ENCODE peak calls at places on chromosomes 3 and 15, in four cellular contexts. One of them, this sample, is unnamed.

GRCh38 chr3:107674371-107674770 is 151.6 kb downstream of the BBX start:
- DNase-seq in upper lobe of right lung: no peak
- DNase-seq in transverse colon: no peak
- DNase-seq in DND-41: no peak
- DNase-seq in this sample: no peak

GRCh38 chr3:133487204-133487603 is 86.3 kb upstream of the CDV3 start:
- DNase-seq in upper lobe of right lung: no peak
- DNase-seq in transverse colon: peak; percentile 79
- DNase-seq in DND-41: no peak
- DNase-seq in this sample: no peak

GRCh38 chr15:100433304-100433703 is 91.5 kb upstream of the ADAMTS17 start:
- DNase-seq in upper lobe of right lung: no peak
- DNase-seq in transverse colon: no peak
- DNase-seq in DND-41: no peak
- DNase-seq in this sample: no peak

GRCh38 chr3:78825118-78825857 is 942.5 kb downstream of the ROBO1 start:
- DNase-seq in upper lobe of right lung: no peak
- DNase-seq in transverse colon: no peak
- DNase-seq in DND-41: no peak
- DNase-seq in this sample: no peak

GRCh38 chr3:177357352-177358084 is 160.2 kb upstream of the TBL1XR1 start:
- DNase-seq in upper lobe of right lung: no peak
- DNase-seq in transverse colon: peak; percentile 64
- DNase-seq in DND-41: no peak
- DNase-seq in this sample: no peak

GRCh38 chr15:39442898-39443297 is 138.0 kb upstream of the THBS1 start:
- DNase-seq in upper lobe of right lung: no peak
- DNase-seq in transverse colon: no peak
- DNase-seq in DND-41: no peak
- DNase-seq in this sample: no peak

GRCh38 chr3:138916824-138917223 is 30.1 kb downstream of the FOXL2 start:
- DNase-seq in upper lobe of right lung: no peak
- DNase-seq in transverse colon: peak; percentile 81
- DNase-seq in DND-41: no peak
- DNase-seq in this sample: no peak

GRCh38 chr15:52496776-52497470 is 31.8 kb downstream of the MYO5A start:
- DNase-seq in upper lobe of right lung: no peak
- DNase-seq in transverse colon: no peak
- DNase-seq in DND-41: no peak
- DNase-seq in this sample: no peak

GRCh38 chr3:159856496-159857098 is 132.0 kb upstream of the IL12A start:
- DNase-seq in upper lobe of right lung: no peak
- DNase-seq in transverse colon: no peak
- DNase-seq in DND-41: no peak
- DNase-seq in this sample: no peak

GRCh38 chr3:52171577-52172261 is 17.5 kb upstream of the POC1A start:
- DNase-seq in upper lobe of right lung: no peak
- DNase-seq in transverse colon: no peak
- DNase-seq in DND-41: no peak
- DNase-seq in this sample: peak; percentile 23

GRCh38 chr3:187947927-187948682 is 202.8 kb upstream of the BCL6 start:
- DNase-seq in upper lobe of right lung: no peak
- DNase-seq in transverse colon: no peak
- DNase-seq in DND-41: no peak
- DNase-seq in this sample: no peak

GRCh38 chr3:172777901-172778300 is 27.4 kb downstream of the ECT2 start:
- DNase-seq in upper lobe of right lung: no peak
- DNase-seq in transverse colon: no peak
- DNase-seq in DND-41: no peak
- DNase-seq in this sample: no peak

GRCh38 chr15:45091161-45091560 is 22.8 kb downstream of the DUOX2 start:
- DNase-seq in upper lobe of right lung: no peak
- DNase-seq in transverse colon: no peak
- DNase-seq in DND-41: no peak
- DNase-seq in this sample: no peak

GRCh38 chr3:157075693-157076420 is 84.1 kb downstream of the CCNL1 start:
- DNase-seq in upper lobe of right lung: no peak
- DNase-seq in transverse colon: no peak
- DNase-seq in DND-41: no peak
- DNase-seq in this sample: no peak

GRCh38 chr15:87144775-87145174 is 1065.1 kb downstream of the AGBL1 start:
- DNase-seq in upper lobe of right lung: no peak
- DNase-seq in transverse colon: no peak
- DNase-seq in DND-41: no peak
- DNase-seq in this sample: no peak

GRCh38 chr3:128274837-128275236 is 121.6 kb downstream of the EEFSEC start:
- DNase-seq in upper lobe of right lung: no peak
- DNase-seq in transverse colon: no peak
- DNase-seq in DND-41: no peak
- DNase-seq in this sample: no peak

GRCh38 chr3:167394003-167394402 is 13.9 kb upstream of the ZBBX start:
- DNase-seq in upper lobe of right lung: no peak
- DNase-seq in transverse colon: no peak
- DNase-seq in DND-41: no peak
- DNase-seq in this sample: no peak

GRCh38 chr3:18062289-18063025 is 320.0 kb upstream of the TBC1D5 start:
- DNase-seq in upper lobe of right lung: no peak
- DNase-seq in transverse colon: no peak
- DNase-seq in DND-41: no peak
- DNase-seq in this sample: no peak

GRCh38 chr3:16868513-16868912 is 16.2 kb upstream of the PLCL2 start:
- DNase-seq in upper lobe of right lung: no peak
- DNase-seq in transverse colon: no peak
- DNase-seq in DND-41: no peak
- DNase-seq in this sample: no peak

GRCh38 chr15:99961011-99961441 is 227.8 kb upstream of the LYSMD4 start:
- DNase-seq in upper lobe of right lung: no peak
- DNase-seq in transverse colon: no peak
- DNase-seq in DND-41: no peak
- DNase-seq in this sample: peak; percentile 41

GRCh38 chr15:31358957-31359721 is 32.5 kb downstream of the KLF13 start:
- DNase-seq in upper lobe of right lung: peak; percentile 52
- DNase-seq in transverse colon: no peak
- DNase-seq in DND-41: no peak
- DNase-seq in this sample: no peak

GRCh38 chr3:193665370-193665989 is 72.5 kb downstream of the OPA1 start:
- DNase-seq in upper lobe of right lung: no peak
- DNase-seq in transverse colon: no peak
- DNase-seq in DND-41: no peak
- DNase-seq in this sample: no peak

GRCh38 chr15:85621096-85621495 is 173.6 kb downstream of the KLHL25 start:
- DNase-seq in upper lobe of right lung: no peak
- DNase-seq in transverse colon: no peak
- DNase-seq in DND-41: no peak
- DNase-seq in this sample: no peak

GRCh38 chr3:123287962-123288302 is 86.2 kb downstream of the SEC22A start:
- DNase-seq in upper lobe of right lung: no peak
- DNase-seq in transverse colon: no peak
- DNase-seq in DND-41: no peak
- DNase-seq in this sample: no peak

GRCh38 chr15:79094611-79095021 is 4.0 kb upstream of the RASGRF1 start:
- DNase-seq in upper lobe of right lung: no peak
- DNase-seq in transverse colon: no peak
- DNase-seq in DND-41: no peak
- DNase-seq in this sample: no peak

GRCh38 chr3:67706934-67707333 is 52.5 kb upstream of the SUCLG2 start:
- DNase-seq in upper lobe of right lung: no peak
- DNase-seq in transverse colon: no peak
- DNase-seq in DND-41: no peak
- DNase-seq in this sample: no peak

GRCh38 chr3:50885491-50885890 is 210.8 kb downstream of the DOCK3 start:
- DNase-seq in upper lobe of right lung: no peak
- DNase-seq in transverse colon: no peak
- DNase-seq in DND-41: no peak
- DNase-seq in this sample: no peak

GRCh38 chr3:82474711-82475110 is 713.3 kb upstream of the GBE1 start:
- DNase-seq in upper lobe of right lung: no peak
- DNase-seq in transverse colon: no peak
- DNase-seq in DND-41: no peak
- DNase-seq in this sample: no peak

GRCh38 chr3:158920375-158920774 is 118.5 kb downstream of the MFSD1 start:
- DNase-seq in upper lobe of right lung: no peak
- DNase-seq in transverse colon: no peak
- DNase-seq in DND-41: no peak
- DNase-seq in this sample: no peak

GRCh38 chr3:159896543-159896942 is 92.1 kb upstream of the IL12A start:
- DNase-seq in upper lobe of right lung: no peak
- DNase-seq in transverse colon: no peak
- DNase-seq in DND-41: no peak
- DNase-seq in this sample: no peak

GRCh38 chr15:49721091-49721490 is 100.2 kb downstream of the DTWD1 start:
- DNase-seq in upper lobe of right lung: no peak
- DNase-seq in transverse colon: no peak
- DNase-seq in DND-41: no peak
- DNase-seq in this sample: no peak

GRCh38 chr15:82020588-82020987 is 25.2 kb downstream of the MEX3B start:
- DNase-seq in upper lobe of right lung: no peak
- DNase-seq in transverse colon: no peak
- DNase-seq in DND-41: no peak
- DNase-seq in this sample: no peak

GRCh38 chr3:499362-499761 is 302.8 kb downstream of the CHL1 start:
- DNase-seq in upper lobe of right lung: no peak
- DNase-seq in transverse colon: no peak
- DNase-seq in DND-41: no peak
- DNase-seq in this sample: no peak

GRCh38 chr3:62277470-62277869 is 95.9 kb downstream of the FEZF2 start:
- DNase-seq in upper lobe of right lung: no peak
- DNase-seq in transverse colon: no peak
- DNase-seq in DND-41: no peak
- DNase-seq in this sample: no peak
- TF ChIP-seq CTCF in upper lobe of right lung: no peak
- TF ChIP-seq CTCF in transverse colon: no peak
- TF ChIP-seq CTCF in DND-41: no peak
- TF ChIP-seq CTCF in this sample: no peak

DNA sequence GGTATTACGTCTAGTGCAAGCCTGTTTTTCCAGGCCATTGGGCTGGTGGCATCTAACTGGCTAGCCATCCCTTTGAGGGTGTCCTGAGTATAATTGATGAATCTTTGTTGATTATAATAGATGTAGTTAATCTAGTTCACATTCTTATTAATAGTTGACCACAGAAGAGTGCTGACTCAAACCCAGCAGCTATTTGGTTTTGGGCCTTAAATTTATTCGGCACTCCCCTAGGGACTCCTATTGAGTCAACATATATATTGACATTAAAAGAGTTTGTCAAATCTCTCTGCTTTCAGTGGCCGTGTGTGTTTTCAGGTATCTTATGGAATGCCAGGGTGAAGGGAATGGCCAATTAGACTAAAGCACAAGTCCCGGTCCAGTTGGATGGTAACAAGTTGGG is 19.7 kb downstream of the ARL8B start:
- DNase-seq in upper lobe of right lung: no peak
- DNase-seq in transverse colon: no peak
- DNase-seq in DND-41: no peak
- DNase-seq in this sample: no peak
- H3K4me1 ChIP-seq in upper lobe of right lung: peaks cover 51% of the 10 kb centered on the region
- H3K4me1 ChIP-seq in transverse colon: peaks cover 26% of the 10 kb centered on the region
- H3K4me1 ChIP-seq in DND-41: peaks cover 23% of the 10 kb centered on the region
- H3K4me1 ChIP-seq in this sample: peaks cover 97% of the 10 kb centered on the region

GRCh38 chr15:62847900-62848489 is 194.6 kb upstream of the TPM1 start:
- DNase-seq in upper lobe of right lung: no peak
- DNase-seq in transverse colon: peak; percentile 83
- DNase-seq in DND-41: peak; percentile 35
- DNase-seq in this sample: no peak
- TF ChIP-seq CTCF in upper lobe of right lung: peak; percentile 60
- TF ChIP-seq CTCF in transverse colon: peak; percentile 73
- TF ChIP-seq CTCF in DND-41: peak; percentile 63
- TF ChIP-seq CTCF in this sample: peak; percentile 50

GRCh38 chr3:46845397-46845859 is 17.8 kb downstream of the MYL3 start:
- DNase-seq in upper lobe of right lung: peak; percentile 90
- DNase-seq in transverse colon: peak; percentile 65
- DNase-seq in DND-41: peak; percentile 3
- DNase-seq in this sample: no peak
- H3K4me1 ChIP-seq in upper lobe of right lung: peaks cover 12% of the 10 kb centered on the region
- H3K4me1 ChIP-seq in transverse colon: peaks cover 12% of the 10 kb centered on the region
- H3K4me1 ChIP-seq in DND-41: no peaks in the 10 kb centered on the region
- H3K4me1 ChIP-seq in this sample: peaks cover 32% of the 10 kb centered on the region

GRCh38 chr15:67164811-67165652 is 89.4 kb downstream of the AAGAB start:
- DNase-seq in upper lobe of right lung: no peak
- DNase-seq in transverse colon: no peak
- DNase-seq in DND-41: no peak
- DNase-seq in this sample: no peak
- TF ChIP-seq CTCF in upper lobe of right lung: no peak
- TF ChIP-seq CTCF in transverse colon: no peak
- TF ChIP-seq CTCF in DND-41: no peak
- TF ChIP-seq CTCF in this sample: no peak

This sample was measured in spleen.